ENCODE peak calls at places on chromosomes 12 and 14, in six cellular contexts. Z is left lung; L is CD4-positive, CD25-positive, alpha-beta regulatory T cell; F is ovary; X is heart right ventricle; N is Karpas-422. T is an unnamed sample.

GRCh38 chr14:106879241-106879640 is 1352.9 kb downstream of the TMEM121 start:
- DNase-seq in Z (peak; percentile 79), L (peak; percentile 73), F (peak; percentile 46), X (no peak), N (peak; percentile 90), T (peak; percentile 72)

GRCh38 chr14:44490966-44491365 is 16.1 kb downstream of the FSCB start:
- DNase-seq in Z (no peak), L (no peak), F (no peak), X (no peak), N (no peak), T (no peak)

GRCh38 chr12:45726594-45727300 is 2.8 kb upstream of the ARID2 start:
- DNase-seq in Z (peak; percentile 92), L (peak; percentile 42), F (peak; percentile 68), X (peak; percentile 63), N (peak; percentile 63), T (peak; percentile 62)

GRCh38 chr12:55664826-55665225 is 28.1 kb downstream of the OR10P1 start:
- DNase-seq in Z (no peak), L (no peak), F (no peak), X (no peak), N (no peak), T (no peak)

GRCh38 chr14:104746951-104747481 is 5.9 kb upstream of the SIVA1 start:
- DNase-seq in Z (peak; percentile 51), L (no peak), F (no peak), X (no peak), N (no peak), T (peak; percentile 58)

GRCh38 chr14:27181304-27181703 is 583.5 kb upstream of the NOVA1 start:
- DNase-seq in Z (peak; percentile 10), L (no peak), F (no peak), X (no peak), N (no peak), T (no peak)

GRCh38 chr12:112013601-112014402 is 576 bp downstream of the ERP29 start:
- DNase-seq in Z (peak; percentile 89), L (peak; percentile 86), F (peak; percentile 26), X (peak; percentile 32), N (peak; percentile 88), T (peak; percentile 78)

GRCh38 chr12:118271770-118272417 is 100.8 kb downstream of the TAOK3 start:
- DNase-seq in Z (no peak), L (no peak), F (no peak), X (no peak), N (no peak), T (no peak)

GRCh38 chr12:47307680-47308399 is 228.1 kb upstream of the AMIGO2 start:
- DNase-seq in Z (no peak), L (peak; percentile 87), F (no peak), X (no peak), N (peak; percentile 86), T (peak; percentile 39)

GRCh38 chr12:50132505-50133135 is 20.6 kb downstream of the COX14 start:
- DNase-seq in Z (no peak), L (peak; percentile 64), F (no peak), X (no peak), N (peak; percentile 73), T (no peak)

GRCh38 chr12:31849090-31849687 is 110.0 kb upstream of the RESF1 start:
- DNase-seq in Z (no peak), L (peak; percentile 45), F (no peak), X (no peak), N (peak; percentile 47), T (no peak)

GRCh38 chr12:94863286-94863685 is 140.2 kb downstream of the NDUFA12 start:
- DNase-seq in Z (no peak), L (no peak), F (no peak), X (no peak), N (no peak), T (no peak)

GRCh38 chr12:90262261-90262660 is 553.6 kb upstream of the ATP2B1 start:
- DNase-seq in Z (no peak), L (no peak), F (no peak), X (no peak), N (no peak), T (no peak)

GRCh38 chr12:75705749-75706719 is 194.6 kb upstream of the KRR1 start:
- DNase-seq in Z (no peak), L (no peak), F (peak; percentile 40), X (peak; percentile 69), N (no peak), T (no peak)

GRCh38 chr12:58412466-58412865 is 471.1 kb downstream of the ATP23 start:
- DNase-seq in Z (no peak), L (no peak), F (no peak), X (no peak), N (no peak), T (no peak)

GRCh38 chr14:106872619-106873446 is 1346.5 kb downstream of the TMEM121 start:
- DNase-seq in Z (peak; percentile 95), L (peak; percentile 69), F (peak; percentile 57), X (peak; percentile 14), N (peak; percentile 89), T (peak; percentile 94)

GRCh38 chr14:102982852-102983470 is 60.5 kb downstream of the AMN start:
- DNase-seq in Z (no peak), L (no peak), F (no peak), X (no peak), N (no peak), T (no peak)

GRCh38 chr14:21039059-21039422 is 3.1 kb upstream of the RNASE7 start:
- DNase-seq in Z (peak; percentile 59), L (no peak), F (peak; percentile 92), X (peak; percentile 86), N (no peak), T (peak; percentile 87)

GRCh38 chr14:71651228-71651627 is 281.0 kb upstream of the RGS6 start:
- DNase-seq in Z (no peak), L (no peak), F (no peak), X (peak; percentile 57), N (no peak), T (no peak)
- H3K4me1 ChIP-seq in Z (peaks cover 3% of the 10 kb centered on the region), L (no peaks in the 10 kb centered on the region), F (no peaks in the 10 kb centered on the region), X (no peaks in the 10 kb centered on the region), N (no peaks in the 10 kb centered on the region), T (peaks cover 4% of the 10 kb centered on the region)

DNA sequence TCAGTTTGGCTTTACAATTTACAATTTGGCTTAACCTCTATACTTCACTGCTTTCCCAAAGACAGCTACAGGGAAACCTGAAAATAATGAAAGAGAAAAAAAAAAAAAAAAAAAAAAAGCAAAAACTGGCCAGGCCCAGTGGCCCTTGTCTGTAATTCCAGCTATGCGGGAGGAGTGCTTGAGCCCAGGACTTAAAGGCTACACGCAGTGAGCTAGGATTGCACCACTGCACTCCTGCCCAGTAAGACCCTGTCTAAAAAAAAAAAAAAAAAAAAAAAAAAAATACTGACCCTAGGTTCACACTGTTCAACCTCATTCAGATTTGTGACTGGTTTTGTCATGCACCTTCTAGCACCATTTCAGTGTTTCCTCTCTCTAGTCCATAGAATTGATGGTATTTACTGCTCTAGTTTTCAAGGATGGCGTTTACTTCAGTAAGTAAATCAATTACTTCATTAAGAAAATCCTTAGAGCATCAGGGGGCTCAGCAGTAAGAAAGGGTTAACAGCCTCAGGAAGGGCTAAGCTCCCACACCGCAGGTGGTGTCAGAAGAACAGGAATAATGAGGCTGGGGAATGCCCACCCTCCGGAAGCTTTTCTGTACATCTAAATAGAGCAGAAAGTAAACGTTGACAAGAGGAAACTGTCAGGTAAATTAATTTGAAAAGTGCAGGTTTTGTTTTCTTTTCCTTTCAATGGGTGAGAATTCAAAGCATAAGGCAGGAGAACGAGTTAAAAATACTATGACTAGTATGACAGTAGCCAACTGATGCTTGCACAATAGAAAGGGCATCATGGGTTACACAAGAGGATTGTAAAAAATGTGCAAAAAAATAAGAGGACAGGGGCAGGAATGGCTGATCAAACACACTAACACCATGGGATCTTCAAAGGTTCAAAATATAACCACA is 115.0 kb upstream of the MDM1 start:
- DNase-seq in Z (no peak), L (no peak), F (no peak), X (no peak), N (no peak), T (no peak)
- H3K4me1 ChIP-seq in Z (peaks cover 40% of the 10 kb centered on the region), L (peaks cover 18% of the 10 kb centered on the region), F (peaks cover 8% of the 10 kb centered on the region), X (peaks cover 5% of the 10 kb centered on the region), N (no peaks in the 10 kb centered on the region), T (peaks cover 14% of the 10 kb centered on the region)

GRCh38 chr12:56719056-56719455 is 6.0 kb downstream of the NACA start:
- DNase-seq in Z (no peak), L (no peak), F (no peak), X (no peak), N (no peak), T (no peak)

GRCh38 chr12:56716458-56716857 is 8.6 kb downstream of the NACA start:
- DNase-seq in Z (no peak), L (no peak), F (no peak), X (no peak), N (no peak), T (no peak)

GRCh38 chr12:56718167-56718566 is 6.9 kb downstream of the NACA start:
- DNase-seq in Z (peak; percentile 15), L (no peak), F (no peak), X (no peak), N (no peak), T (no peak)

GRCh38 chr12:56716933-56717880 is 7.9 kb downstream of the NACA start:
- DNase-seq in Z (peak; percentile 31), L (no peak), F (no peak), X (no peak), N (no peak), T (no peak)

GRCh38 chr12:56718636-56719035 is 6.5 kb downstream of the NACA start:
- DNase-seq in Z (peak; percentile 2), L (no peak), F (no peak), X (no peak), N (no peak), T (no peak)
- H3K4me1 ChIP-seq in Z (peaks cover 84% of the 10 kb centered on the region), L (peaks cover 78% of the 10 kb centered on the region), F (peaks cover 20% of the 10 kb centered on the region), X (peaks cover 24% of the 10 kb centered on the region), N (peaks cover 72% of the 10 kb centered on the region), T (peaks cover 70% of the 10 kb centered on the region)

GRCh38 chr14:90557516-90557915 is 160.7 kb downstream of the CALM1 start:
- DNase-seq in Z (no peak), L (no peak), F (no peak), X (no peak), N (no peak), T (no peak)

GRCh38 chr14:90556050-90556477 is 159.2 kb downstream of the CALM1 start:
- DNase-seq in Z (no peak), L (no peak), F (no peak), X (peak; percentile 42), N (no peak), T (peak; percentile 26)

GRCh38 chr14:90555126-90556049 is 158.6 kb downstream of the CALM1 start:
- DNase-seq in Z (no peak), L (no peak), F (no peak), X (no peak), N (no peak), T (no peak)

GRCh38 chr14:90558041-90558982 is 161.5 kb downstream of the CALM1 start:
- DNase-seq in Z (no peak), L (no peak), F (no peak), X (no peak), N (no peak), T (no peak)

DNA sequence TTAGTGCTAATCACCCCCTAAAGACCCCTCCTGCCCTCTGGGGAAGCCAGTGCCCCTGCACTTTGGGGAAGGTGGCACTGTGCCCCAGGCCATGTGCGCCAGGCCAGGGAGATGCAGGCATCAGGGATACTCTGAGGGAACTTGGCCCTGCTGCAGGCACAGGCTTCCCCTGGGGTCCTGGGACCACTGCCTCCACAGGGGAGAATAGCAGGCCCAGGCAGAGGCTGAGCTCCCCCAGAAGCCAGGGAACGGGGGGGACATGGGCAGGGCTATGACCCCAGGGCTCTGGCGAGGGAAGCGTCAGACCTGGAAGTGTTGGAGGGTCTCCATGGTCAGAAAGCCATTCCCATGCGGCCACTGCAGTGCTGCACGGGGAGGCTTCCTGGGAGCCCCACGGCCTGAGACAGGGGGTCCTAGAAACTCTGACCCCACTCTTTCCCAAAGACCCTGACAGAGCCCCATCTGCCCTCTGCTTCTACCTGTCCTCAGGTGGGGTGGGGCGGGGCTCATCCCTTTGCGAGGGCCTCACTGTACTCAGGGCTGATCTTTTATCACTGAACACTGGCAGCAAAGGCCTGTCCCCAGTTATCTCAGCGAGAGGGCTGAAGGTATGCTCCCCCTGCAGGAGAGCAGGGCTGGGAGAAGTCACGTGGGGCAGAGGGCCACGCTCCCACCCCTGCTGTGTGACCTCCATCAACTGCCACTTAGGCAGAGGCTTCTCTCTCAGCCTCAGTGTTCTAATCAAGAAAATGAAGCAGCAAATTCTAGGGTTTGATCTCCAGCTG is 160.0 kb downstream of the CALM1 start:
- DNase-seq in Z (no peak), L (no peak), F (no peak), X (no peak), N (no peak), T (no peak)
- H3K4me1 ChIP-seq in Z (no peaks in the 10 kb centered on the region), L (no peaks in the 10 kb centered on the region), F (peaks cover 4% of the 10 kb centered on the region), X (no peaks in the 10 kb centered on the region), N (no peaks in the 10 kb centered on the region), T (peaks cover 10% of the 10 kb centered on the region)